ENCODE peak calls at places on chromosome 17, in four cellular contexts. One of them, this sample, is unnamed.

GRCh38 chr17:47670064-47670463 is 20.3 kb downstream of the KPNB1 start:
- DNase-seq in neuronal stem cell: no peak
- DNase-seq in mesenchymal stem cell: no peak
- DNase-seq in H1: no peak
- DNase-seq in this sample: no peak

GRCh38 chr17:29664743-29665479 is 42.2 kb upstream of the CORO6 start:
- DNase-seq in H1: no peak
- DNase-seq in mesenchymal stem cell: peak
- DNase-seq in neuronal stem cell: no peak
- DNase-seq in this sample: peak

GRCh38 chr17:17295141-17295540 is 8.0 kb upstream of the NT5M start:
- DNase-seq in mesenchymal stem cell: no peak
- DNase-seq in H1: no peak
- DNase-seq in neuronal stem cell: no peak
- DNase-seq in this sample: no peak

GRCh38 chr17:59830007-59830630 is 62.6 kb downstream of the TUBD1 start:
- DNase-seq in neuronal stem cell: no peak
- DNase-seq in mesenchymal stem cell: peak
- DNase-seq in H1: no peak
- DNase-seq in this sample: no peak

GRCh38 chr17:74125160-74125559 is 78.3 kb upstream of the RPL38 start:
- DNase-seq in mesenchymal stem cell: no peak
- DNase-seq in neuronal stem cell: no peak
- DNase-seq in H1: no peak
- DNase-seq in this sample: no peak

GRCh38 chr17:9002610-9003354 is 18.5 kb upstream of the NTN1 start:
- DNase-seq in mesenchymal stem cell: no peak
- DNase-seq in neuronal stem cell: peak
- DNase-seq in H1: peak
- DNase-seq in this sample: no peak

GRCh38 chr17:41734139-41734948 is at the start of gene HAP1:
- DNase-seq in H1: peak
- DNase-seq in mesenchymal stem cell: peak
- DNase-seq in neuronal stem cell: peak
- DNase-seq in this sample: peak

GRCh38 chr17:49523706-49524472 is 28.8 kb downstream of the NGFR start:
- DNase-seq in H1: peak
- DNase-seq in neuronal stem cell: no peak
- DNase-seq in mesenchymal stem cell: no peak
- DNase-seq in this sample: no peak

GRCh38 chr17:76515291-76515949 is 14.2 kb upstream of the RHBDF2 start:
- DNase-seq in H1: no peak
- DNase-seq in neuronal stem cell: no peak
- DNase-seq in mesenchymal stem cell: peak
- DNase-seq in this sample: peak

GRCh38 chr17:40515491-40516041 is 14.1 kb upstream of the TNS4 start:
- DNase-seq in H1: no peak
- DNase-seq in mesenchymal stem cell: no peak
- DNase-seq in neuronal stem cell: no peak
- DNase-seq in this sample: no peak

GRCh38 chr17:41915566-41915965 is 3.2 kb downstream of the ACLY start:
- DNase-seq in H1: no peak
- DNase-seq in neuronal stem cell: no peak
- DNase-seq in mesenchymal stem cell: no peak
- DNase-seq in this sample: peak

GRCh38 chr17:51703364-51704341 is 443.3 kb downstream of the UTP18 start:
- DNase-seq in neuronal stem cell: no peak
- DNase-seq in H1: no peak
- DNase-seq in mesenchymal stem cell: no peak
- DNase-seq in this sample: no peak

GRCh38 chr17:31919802-31920525 is 16.8 kb upstream of the SUZ12 start:
- DNase-seq in H1: no peak
- DNase-seq in neuronal stem cell: no peak
- DNase-seq in mesenchymal stem cell: no peak
- DNase-seq in this sample: peak

GRCh38 chr17:55601874-55602364 is 90.7 kb upstream of the SMIM36 start:
- DNase-seq in H1: peak
- DNase-seq in neuronal stem cell: peak
- DNase-seq in mesenchymal stem cell: peak
- DNase-seq in this sample: peak

GRCh38 chr17:35001549-35001948 is 21.2 kb downstream of the LIG3 start:
- DNase-seq in neuronal stem cell: no peak
- DNase-seq in mesenchymal stem cell: no peak
- DNase-seq in H1: no peak
- DNase-seq in this sample: no peak

GRCh38 chr17:74215332-74215727 is 2.0 kb downstream of the TTYH2 start:
- DNase-seq in mesenchymal stem cell: no peak
- DNase-seq in H1: no peak
- DNase-seq in neuronal stem cell: no peak
- DNase-seq in this sample: no peak

GRCh38 chr17:64017381-64017980 is 3.0 kb downstream of the ICAM2 start:
- DNase-seq in mesenchymal stem cell: no peak
- DNase-seq in H1: no peak
- DNase-seq in neuronal stem cell: no peak
- DNase-seq in this sample: no peak

GRCh38 chr17:42247734-42248133 is 28.5 kb downstream of the STAT5B start:
- DNase-seq in neuronal stem cell: no peak
- DNase-seq in mesenchymal stem cell: peak
- DNase-seq in H1: no peak
- DNase-seq in this sample: peak

GRCh38 chr17:59763861-59764260 is 56.4 kb downstream of the VMP1 start:
- DNase-seq in mesenchymal stem cell: peak
- DNase-seq in H1: no peak
- DNase-seq in neuronal stem cell: no peak
- DNase-seq in this sample: peak

GRCh38 chr17:64625541-64625940 is 36.6 kb downstream of the SMURF2 start:
- DNase-seq in H1: no peak
- DNase-seq in mesenchymal stem cell: no peak
- DNase-seq in neuronal stem cell: no peak
- DNase-seq in this sample: no peak

GRCh38 chr17:60599220-60599619 is 773 bp upstream of the PPM1D start:
- DNase-seq in H1: no peak
- DNase-seq in mesenchymal stem cell: no peak
- DNase-seq in neuronal stem cell: no peak
- DNase-seq in this sample: no peak

GRCh38 chr17:70808596-70808995 is 639.3 kb downstream of the KCNJ2 start:
- DNase-seq in H1: no peak
- DNase-seq in mesenchymal stem cell: no peak
- DNase-seq in neuronal stem cell: no peak
- DNase-seq in this sample: no peak

GRCh38 chr17:75457047-75457654 is 716 bp downstream of the TMEM94 start:
- DNase-seq in mesenchymal stem cell: peak
- DNase-seq in neuronal stem cell: no peak
- DNase-seq in H1: peak
- DNase-seq in this sample: peak

GRCh38 chr17:7687072-7687907 is at the start of gene TP53:
- DNase-seq in neuronal stem cell: peak
- DNase-seq in mesenchymal stem cell: peak
- DNase-seq in H1: peak
- DNase-seq in this sample: peak

GRCh38 chr17:7687908-7688807 is at the start of gene WRAP53:
- DNase-seq in H1: peak
- DNase-seq in mesenchymal stem cell: peak
- DNase-seq in neuronal stem cell: peak
- DNase-seq in this sample: peak

GRCh38 chr17:7684856-7685532 is 2.3 kb downstream of the TP53 start:
- DNase-seq in neuronal stem cell: no peak
- DNase-seq in mesenchymal stem cell: no peak
- DNase-seq in H1: no peak
- DNase-seq in this sample: no peak

GRCh38 chr17:7685533-7686220 is 1.6 kb downstream of the TP53 start:
- DNase-seq in neuronal stem cell: no peak
- DNase-seq in H1: peak
- DNase-seq in mesenchymal stem cell: peak
- DNase-seq in this sample: peak

DNA sequence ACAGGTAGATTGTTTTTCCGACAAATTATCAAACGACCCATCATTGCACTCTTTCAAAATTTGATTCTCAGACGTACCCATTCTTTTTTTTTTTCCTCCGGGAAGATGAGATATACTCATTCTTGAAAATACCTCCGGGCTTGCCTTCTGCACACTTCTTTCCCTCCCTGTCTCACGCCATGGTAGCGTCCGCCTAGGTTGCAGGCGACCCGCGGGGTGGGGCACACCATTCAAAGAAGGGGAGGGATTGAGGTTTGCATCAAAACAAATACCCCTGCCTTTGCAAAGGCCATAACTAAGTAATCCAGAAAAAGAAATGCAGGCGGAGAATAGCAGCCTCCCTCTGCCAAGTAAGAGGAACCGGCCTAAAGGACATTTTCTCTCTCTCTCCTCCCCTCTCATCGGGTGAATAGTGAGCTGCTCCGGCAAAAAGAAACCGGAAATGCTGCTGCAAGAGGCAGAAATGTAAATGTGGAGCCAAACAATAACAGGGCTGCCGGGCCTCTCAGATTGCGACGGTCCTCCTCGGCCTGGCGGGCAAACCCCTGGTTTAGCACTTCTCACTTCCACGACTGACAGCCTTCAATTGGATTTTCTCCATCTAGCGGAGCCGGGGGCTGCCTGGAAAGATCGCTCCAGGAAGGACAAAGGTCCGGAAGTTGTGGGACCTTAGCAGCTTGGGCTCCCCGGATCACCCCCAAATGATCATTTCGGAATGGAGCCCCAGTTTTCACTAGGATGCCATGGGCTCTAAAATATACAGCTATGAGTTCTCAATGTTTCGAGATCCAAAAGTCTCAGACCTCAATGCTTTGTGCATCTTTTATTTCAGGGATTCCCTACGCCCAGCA is 844 bp downstream of the TP53 start:
- DNase-seq in neuronal stem cell: peak
- DNase-seq in H1: peak
- DNase-seq in mesenchymal stem cell: peak
- DNase-seq in this sample: peak
- H4K8ac ChIP-seq in neuronal stem cell: no peak
- H4K8ac ChIP-seq in H1: peak
- H4K8ac ChIP-seq in mesenchymal stem cell: peak
- H4K8ac ChIP-seq in this sample: peak

DNA sequence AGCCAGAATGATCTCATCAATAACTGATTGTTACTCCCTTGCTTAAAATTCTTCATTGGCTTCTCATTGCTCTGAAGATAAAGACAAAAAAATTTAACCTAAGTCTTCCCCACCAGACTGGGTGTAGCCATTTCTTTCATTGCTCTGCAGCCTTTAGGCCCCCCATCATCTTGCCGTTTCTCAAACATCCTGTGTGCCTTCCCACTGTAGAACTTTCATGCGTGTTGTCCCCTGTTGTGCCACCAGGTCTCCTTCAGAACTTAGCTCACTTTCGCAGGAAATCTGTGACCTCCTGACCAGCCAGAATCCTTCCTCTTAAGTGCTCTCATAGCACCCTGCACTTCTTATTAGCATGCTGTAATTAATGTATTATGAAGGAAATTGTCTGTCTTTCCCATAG is 31.8 kb downstream of the TNRC6C start:
- DNase-seq in mesenchymal stem cell: no peak
- DNase-seq in neuronal stem cell: no peak
- DNase-seq in H1: no peak
- DNase-seq in this sample: no peak
- H2BK12ac ChIP-seq in mesenchymal stem cell: no peak
- H2BK12ac ChIP-seq in neuronal stem cell: no peak
- H2BK12ac ChIP-seq in H1: no peak
- H2BK12ac ChIP-seq in this sample: no peak

GRCh38 chr17:7844292-7845154 is 10.3 kb upstream of the TMEM88 start:
- DNase-seq in H1: peak
- DNase-seq in mesenchymal stem cell: peak
- DNase-seq in neuronal stem cell: peak
- DNase-seq in this sample: peak
- H3K9ac ChIP-seq in H1: no peak
- H3K9ac ChIP-seq in mesenchymal stem cell: peak
- H3K9ac ChIP-seq in neuronal stem cell: peak
- H3K9ac ChIP-seq in this sample: peak

DNA sequence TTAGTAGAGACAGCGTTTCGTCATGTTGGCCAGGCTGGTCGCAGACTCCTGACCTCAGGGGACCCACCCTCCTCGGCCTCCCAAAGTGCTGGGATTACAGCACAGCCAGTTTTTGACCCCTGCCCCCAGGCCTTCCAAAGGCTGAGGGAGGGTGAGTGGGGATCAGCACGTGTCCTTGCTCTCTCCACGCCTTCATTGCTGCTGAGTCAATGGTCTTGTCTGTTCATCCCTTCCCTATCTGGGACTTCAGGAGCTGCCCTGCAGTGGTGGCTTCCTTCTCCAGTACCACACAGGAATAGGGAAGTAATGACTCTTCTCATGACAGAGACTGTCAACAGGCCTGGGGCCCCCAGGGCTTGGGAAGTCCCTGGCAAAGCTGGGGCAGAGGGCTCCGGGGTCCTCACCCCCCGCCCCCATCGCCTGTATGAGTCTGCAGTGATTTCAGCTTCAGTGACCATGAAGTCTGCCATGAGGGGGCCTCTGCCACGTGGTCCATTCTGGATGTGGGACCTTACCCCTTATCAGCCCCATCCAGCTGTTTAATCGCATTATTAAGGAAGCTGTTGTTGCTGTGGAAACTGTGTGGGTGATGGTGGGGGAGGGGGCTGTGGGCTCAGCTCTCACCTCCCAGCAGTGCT is 6.1 kb downstream of the ABCC3 start:
- DNase-seq in mesenchymal stem cell: peak
- DNase-seq in neuronal stem cell: no peak
- DNase-seq in H1: no peak
- DNase-seq in this sample: peak
- H4K8ac ChIP-seq in mesenchymal stem cell: peak
- H4K8ac ChIP-seq in neuronal stem cell: no peak
- H4K8ac ChIP-seq in H1: no peak
- H4K8ac ChIP-seq in this sample: no peak

This sample was measured in trophoblast cell.